ENCODE peak calls at places on chromosomes 16 and 17, in six cellular contexts. One of them, this sample, is unnamed.

GRCh38 chr17:21271767-21272166 is 12.7 kb upstream of the MAP2K3 start:
- DNase-seq in A549: no peak
- DNase-seq in ELR: no peak
- DNase-seq in posterior cingulate gyrus: no peak
- DNase-seq in stimulated activated CD4-positive, alpha-beta T cell treated with anti-CD3 and anti-CD28 coated beads, Interleukin-15, amount 100 ng/mL, for 48 hours: no peak
- DNase-seq in activated naive CD8-positive, alpha-beta T cell treated with anti-CD3 and anti-CD28 coated beads for 36 hours: no peak
- DNase-seq in this sample: no peak

GRCh38 chr17:76139261-76139752 is 1.7 kb downstream of the FOXJ1 start:
- DNase-seq in activated naive CD8-positive, alpha-beta T cell treated with anti-CD3 and anti-CD28 coated beads for 36 hours: no peak
- DNase-seq in stimulated activated CD4-positive, alpha-beta T cell treated with anti-CD3 and anti-CD28 coated beads, Interleukin-15, amount 100 ng/mL, for 48 hours: no peak
- DNase-seq in A549: no peak
- DNase-seq in posterior cingulate gyrus: no peak
- DNase-seq in ELR: no peak
- DNase-seq in this sample: no peak

GRCh38 chr16:52912565-52913173 is 140.0 kb downstream of the CHD9NB start:
- DNase-seq in ELR: peak
- DNase-seq in posterior cingulate gyrus: peak
- DNase-seq in stimulated activated CD4-positive, alpha-beta T cell treated with anti-CD3 and anti-CD28 coated beads, Interleukin-15, amount 100 ng/mL, for 48 hours: no peak
- DNase-seq in activated naive CD8-positive, alpha-beta T cell treated with anti-CD3 and anti-CD28 coated beads for 36 hours: peak
- DNase-seq in A549: peak
- DNase-seq in this sample: peak

GRCh38 chr16:67796099-67796718 is 10.2 kb downstream of the RANBP10 start:
- DNase-seq in ELR: no peak
- DNase-seq in stimulated activated CD4-positive, alpha-beta T cell treated with anti-CD3 and anti-CD28 coated beads, Interleukin-15, amount 100 ng/mL, for 48 hours: no peak
- DNase-seq in A549: no peak
- DNase-seq in activated naive CD8-positive, alpha-beta T cell treated with anti-CD3 and anti-CD28 coated beads for 36 hours: no peak
- DNase-seq in posterior cingulate gyrus: no peak
- DNase-seq in this sample: no peak

GRCh38 chr17:1546292-1546922 is 16.2 kb downstream of the PITPNA start:
- DNase-seq in stimulated activated CD4-positive, alpha-beta T cell treated with anti-CD3 and anti-CD28 coated beads, Interleukin-15, amount 100 ng/mL, for 48 hours: no peak
- DNase-seq in A549: no peak
- DNase-seq in posterior cingulate gyrus: no peak
- DNase-seq in ELR: no peak
- DNase-seq in activated naive CD8-positive, alpha-beta T cell treated with anti-CD3 and anti-CD28 coated beads for 36 hours: no peak
- DNase-seq in this sample: no peak

GRCh38 chr17:40192961-40193360 is 15.7 kb downstream of the RAPGEFL1 start:
- DNase-seq in activated naive CD8-positive, alpha-beta T cell treated with anti-CD3 and anti-CD28 coated beads for 36 hours: no peak
- DNase-seq in stimulated activated CD4-positive, alpha-beta T cell treated with anti-CD3 and anti-CD28 coated beads, Interleukin-15, amount 100 ng/mL, for 48 hours: no peak
- DNase-seq in A549: no peak
- DNase-seq in posterior cingulate gyrus: no peak
- DNase-seq in ELR: no peak
- DNase-seq in this sample: no peak

GRCh38 chr17:36527851-36528250 is 6.8 kb downstream of the MYO19 start:
- DNase-seq in ELR: no peak
- DNase-seq in stimulated activated CD4-positive, alpha-beta T cell treated with anti-CD3 and anti-CD28 coated beads, Interleukin-15, amount 100 ng/mL, for 48 hours: no peak
- DNase-seq in activated naive CD8-positive, alpha-beta T cell treated with anti-CD3 and anti-CD28 coated beads for 36 hours: no peak
- DNase-seq in posterior cingulate gyrus: no peak
- DNase-seq in A549: no peak
- DNase-seq in this sample: no peak

GRCh38 chr17:29283496-29283895 is 10.5 kb downstream of the NUFIP2 start:
- DNase-seq in posterior cingulate gyrus: no peak
- DNase-seq in stimulated activated CD4-positive, alpha-beta T cell treated with anti-CD3 and anti-CD28 coated beads, Interleukin-15, amount 100 ng/mL, for 48 hours: no peak
- DNase-seq in activated naive CD8-positive, alpha-beta T cell treated with anti-CD3 and anti-CD28 coated beads for 36 hours: no peak
- DNase-seq in A549: no peak
- DNase-seq in ELR: peak
- DNase-seq in this sample: peak

GRCh38 chr16:25143898-25144297 is 32.4 kb downstream of the LCMT1 start:
- DNase-seq in activated naive CD8-positive, alpha-beta T cell treated with anti-CD3 and anti-CD28 coated beads for 36 hours: no peak
- DNase-seq in ELR: peak
- DNase-seq in posterior cingulate gyrus: no peak
- DNase-seq in stimulated activated CD4-positive, alpha-beta T cell treated with anti-CD3 and anti-CD28 coated beads, Interleukin-15, amount 100 ng/mL, for 48 hours: no peak
- DNase-seq in A549: peak
- DNase-seq in this sample: no peak

This sample was measured in NAMALWA.